ENCODE peak calls at places on chromosomes 5 and 9, in nine cellular contexts. K is right lobe of liver; V is activated T-cell treated with anti-CD3 and anti-CD28 coated beads, Interleukin-2, amount 50 U/mL, for 4 hours; A is K562; S is left lung; J is T-helper 17 cell; Q is GM12878; P is gastroesophageal sphincter; Y is right cardiac atrium. H is an unnamed sample.

GRCh38 chr5:152084476-152084875 is 159.8 kb upstream of the GLRA1 start:
- ATAC-seq in J (no peak), Q (no peak), K (no peak), Y (peak), V (no peak), A (no peak), P (no peak), S (no peak), H (no peak)

GRCh38 chr5:56026863-56027300 is 32.1 kb upstream of the IL6ST start:
- ATAC-seq in S (peak), J (no peak), P (peak), Y (no peak), V (peak), A (no peak), K (peak), Q (peak), H (peak)

GRCh38 chr5:174601937-174602336 is 122.4 kb upstream of the MSX2 start:
- ATAC-seq in A (no peak), P (no peak), K (no peak), J (no peak), V (no peak), S (peak), Y (no peak), Q (no peak), H (no peak)

GRCh38 chr5:17079562-17079961 is 137.9 kb upstream of the BASP1 start:
- ATAC-seq in Q (no peak), P (peak), S (peak), K (peak), A (no peak), Y (peak), J (no peak), V (no peak), H (no peak)

GRCh38 chr5:32222723-32223470 is 48.8 kb upstream of the GOLPH3 start:
- ATAC-seq in K (no peak), P (no peak), V (no peak), J (no peak), A (no peak), Y (no peak), Q (no peak), S (peak), H (no peak)

GRCh38 chr9:762217-762616 is 79.3 kb upstream of the DMRT1 start:
- ATAC-seq in Q (no peak), S (no peak), P (no peak), V (no peak), Y (no peak), J (no peak), K (no peak), A (no peak), H (no peak)

GRCh38 chr9:78286125-78286524 is 10.8 kb upstream of the PSAT1 start:
- ATAC-seq in J (no peak), Y (no peak), S (no peak), K (peak), A (no peak), P (no peak), V (no peak), Q (no peak), H (no peak)

GRCh38 chr5:80662108-80662507 is 7.3 kb upstream of the DHFR start:
- ATAC-seq in A (no peak), S (no peak), V (no peak), K (peak), J (no peak), P (no peak), Q (no peak), Y (no peak), H (no peak)

GRCh38 chr5:77155179-77155839 is 55.2 kb upstream of the PDE8B start:
- ATAC-seq in Q (no peak), K (no peak), J (peak), P (no peak), Y (no peak), V (peak), A (no peak), S (no peak), H (no peak)

GRCh38 chr9:133634024-133634691 is 2.0 kb upstream of the DBH start:
- ATAC-seq in A (no peak), V (no peak), S (no peak), J (no peak), Q (no peak), Y (no peak), K (peak), P (no peak), H (no peak)

GRCh38 chr5:176692326-176692725 is 45.0 kb downstream of the TSPAN17 start:
- ATAC-seq in S (peak), K (no peak), Y (no peak), P (no peak), J (no peak), A (no peak), Q (no peak), V (no peak), H (no peak)

GRCh38 chr9:3125602-3126392 is 281.9 kb upstream of the PUM3 start:
- ATAC-seq in P (peak), Q (no peak), A (no peak), J (no peak), V (no peak), K (no peak), S (peak), Y (no peak), H (no peak)

H was measured in stimulated activated memory B cell treated with anti-CD40 and anti-IgM and Interleukin-4, amounts not matched to agents 10 μg/mL and 1 μg/mL and 100 μg/mL, for 72 hours.